ENCODE peak calls at places on chromosome 4, in seven cellular contexts. O is lower leg skin, F is fibroblast of lung, N is suprapubic skin, B is cardiac muscle cell, D is body of pancreas, A is testis. P is an unnamed sample.

GRCh38 chr4:113064244-113064643 is 14.8 kb downstream of the ANK2 start:
- DNase-seq in O (no peak), F (no peak), N (no peak), B (no peak), D (no peak), A (no peak), P (peak)

GRCh38 chr4:26217961-26218676 is 102.7 kb upstream of the RBPJ start:
- DNase-seq in O (no peak), F (no peak), N (no peak), B (no peak), D (no peak), A (no peak), P (no peak)

GRCh38 chr4:52912608-52913007 is 50.5 kb downstream of the RASL11B start:
- DNase-seq in O (no peak), F (no peak), N (no peak), B (peak), D (no peak), A (no peak), P (no peak)

GRCh38 chr4:148056879-148057278 is 325.0 kb downstream of the ARHGAP10 start:
- DNase-seq in O (peak), F (peak), N (no peak), B (peak), D (peak), A (peak), P (peak)

GRCh38 chr4:4582653-4583052 is 40.8 kb upstream of the STX18 start:
- DNase-seq in O (peak), F (no peak), N (no peak), B (no peak), D (no peak), A (no peak), P (no peak)

GRCh38 chr4:138609943-138610350 is 367.8 kb upstream of the SLC7A11 start:
- DNase-seq in O (no peak), F (peak), N (no peak), B (peak), D (no peak), A (peak), P (no peak)

GRCh38 chr4:153927546-153927945 is 138.7 kb upstream of the SFRP2 start:
- DNase-seq in O (no peak), F (no peak), N (no peak), B (no peak), D (no peak), A (no peak), P (no peak)

GRCh38 chr4:108683479-108683878 is 33.1 kb downstream of the OSTC start:
- DNase-seq in O (no peak), F (peak), N (no peak), B (peak), D (no peak), A (no peak), P (peak)

GRCh38 chr4:53640576-53641459 is 49.5 kb upstream of the LNX1 start:
- DNase-seq in O (no peak), F (no peak), N (no peak), B (peak), D (peak), A (no peak), P (no peak)

GRCh38 chr4:107999932-108000539 is 10.3 kb downstream of the HADH start:
- DNase-seq in O (no peak), F (peak), N (no peak), B (no peak), D (no peak), A (no peak), P (no peak)

GRCh38 chr4:184320630-184321029 is 103.0 kb upstream of the ENPP6 start:
- DNase-seq in O (no peak), F (peak), N (no peak), B (no peak), D (no peak), A (no peak), P (no peak)

GRCh38 chr4:38865445-38865844 is 2.2 kb upstream of the FAM114A1 start:
- DNase-seq in O (no peak), F (no peak), N (no peak), B (no peak), D (peak), A (no peak), P (peak)

GRCh38 chr4:31246856-31247255 is 526.7 kb downstream of the PCDH7 start:
- DNase-seq in O (no peak), F (no peak), N (no peak), B (peak), D (no peak), A (no peak), P (no peak)

GRCh38 chr4:97911236-97911906 is 231.9 kb downstream of the STPG2 start:
- DNase-seq in O (peak), F (no peak), N (no peak), B (no peak), D (no peak), A (no peak), P (no peak)

GRCh38 chr4:25258980-25259578 is 25.2 kb downstream of the PI4K2B start:
- DNase-seq in O (no peak), F (no peak), N (no peak), B (peak), D (no peak), A (no peak), P (no peak)

GRCh38 chr4:5166377-5166776 is 115.1 kb downstream of the STK32B start:
- DNase-seq in O (no peak), F (no peak), N (no peak), B (no peak), D (no peak), A (no peak), P (no peak)

GRCh38 chr4:3820016-3820805 is 54.0 kb downstream of the ADRA2C start:
- DNase-seq in O (no peak), F (no peak), N (no peak), B (no peak), D (no peak), A (no peak), P (no peak)

GRCh38 chr4:96983830-96984229 is 1143.9 kb downstream of the PDHA2 start:
- DNase-seq in O (no peak), F (no peak), N (no peak), B (peak), D (no peak), A (no peak), P (no peak)

GRCh38 chr4:154135576-154135975 is 346.7 kb upstream of the SFRP2 start:
- DNase-seq in O (no peak), F (no peak), N (no peak), B (no peak), D (no peak), A (no peak), P (no peak)

GRCh38 chr4:92091335-92091734 is 212.4 kb upstream of the GRID2 start:
- DNase-seq in O (no peak), F (no peak), N (no peak), B (peak), D (no peak), A (no peak), P (no peak)
- H3K4me3 ChIP-seq in O (no peak), F (no peak), N (no peak), B (no peak), D (no peak), A (no peak), P (peak)

GRCh38 chr4:19686456-19686855 is 565.2 kb upstream of the SLIT2 start:
- DNase-seq in O (no peak), F (no peak), N (no peak), B (no peak), D (no peak), A (no peak), P (no peak)

GRCh38 chr4:19684079-19684478 is 567.6 kb upstream of the SLIT2 start:
- DNase-seq in O (no peak), F (peak), N (no peak), B (no peak), D (no peak), A (no peak), P (no peak)

GRCh38 chr4:19693949-19694597 is 557.6 kb upstream of the SLIT2 start:
- DNase-seq in O (no peak), F (no peak), N (no peak), B (peak), D (no peak), A (no peak), P (no peak)

GRCh38 chr4:19694829-19695228 is 556.9 kb upstream of the SLIT2 start:
- DNase-seq in O (no peak), F (no peak), N (no peak), B (no peak), D (no peak), A (no peak), P (no peak)

DNA sequence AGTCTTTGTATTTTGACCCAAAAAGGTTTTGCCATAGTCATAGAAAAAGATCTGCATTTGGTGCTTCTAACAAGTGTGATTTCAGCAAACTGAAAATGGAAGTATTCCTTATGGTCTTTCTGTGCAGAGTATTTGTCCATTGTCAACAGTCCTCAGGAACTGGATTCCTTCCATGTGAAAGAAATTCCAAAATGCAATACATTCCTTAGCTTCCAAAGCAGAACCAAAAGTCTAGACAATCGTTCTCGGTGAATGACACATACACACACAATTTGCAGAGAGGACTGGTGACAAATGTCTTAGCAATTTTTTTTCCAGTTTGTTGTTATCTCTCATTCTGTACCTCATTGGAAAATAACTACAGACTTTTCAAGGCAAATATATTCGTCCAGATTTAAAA is 562.2 kb upstream of the SLIT2 start:
- DNase-seq in O (no peak), F (peak), N (no peak), B (peak), D (no peak), A (no peak), P (no peak)
- H3K4me3 ChIP-seq in O (no peak), F (no peak), N (no peak), B (no peak), D (no peak), A (no peak), P (no peak)

GRCh38 chr4:150581611-150582010 is 340 bp upstream of the MAB21L2 start:
- DNase-seq in O (no peak), F (peak), N (no peak), B (peak), D (no peak), A (no peak), P (no peak)

GRCh38 chr4:150582881-150583286 is 933 bp downstream of the MAB21L2 start:
- DNase-seq in O (no peak), F (peak), N (no peak), B (peak), D (no peak), A (no peak), P (no peak)

GRCh38 chr4:150581206-150581605 is 745 bp upstream of the MAB21L2 start:
- DNase-seq in O (no peak), F (peak), N (no peak), B (no peak), D (no peak), A (no peak), P (no peak)

GRCh38 chr4:150583287-150584197 is 1.6 kb downstream of the MAB21L2 start:
- DNase-seq in O (no peak), F (peak), N (no peak), B (peak), D (no peak), A (no peak), P (no peak)

GRCh38 chr4:150582101-150582565 is at the start of gene MAB21L2:
- DNase-seq in O (no peak), F (peak), N (no peak), B (no peak), D (no peak), A (no peak), P (no peak)
- H3K4me3 ChIP-seq in O (no peak), F (no peak), N (peak), B (peak), D (no peak), A (no peak), P (no peak)

GRCh38 chr4:159048166-159048886 is 54.6 kb upstream of the RAPGEF2 start:
- DNase-seq in O (peak), F (peak), N (peak), B (peak), D (peak), A (peak), P (no peak)
- H3K4me3 ChIP-seq in O (no peak), F (peak), N (peak), B (no peak), D (no peak), A (no peak), P (no peak)

P was measured in LNCaP clone FGC.